ENCODE peak calls at places on chromosomes 1 and 21, in nine cellular contexts. J, B, R, K, O, X, P, D and S are unnamed samples.

GRCh38 chr1:25861316-25862286 is 2.3 kb upstream of the AUNIP start:
- DNase-seq in X (no peak), O (peak; percentile 20), J (no peak), P (no peak), K (no peak), D (peak; percentile 13), R (no peak), B (peak; percentile 39), S (no peak)

GRCh38 chr1:13702425-13703127 is 2.6 kb downstream of the PRDM2 start:
- DNase-seq in D (no peak), X (no peak), B (no peak), K (no peak), O (peak; percentile 94), J (no peak), R (peak; percentile 54), P (no peak), S (no peak)

GRCh38 chr1:211548321-211549091 is 30.5 kb downstream of the SLC30A1 start:
- DNase-seq in O (peak; percentile 25), D (peak; percentile 75), K (peak; percentile 81), R (no peak), X (no peak), B (peak; percentile 16), J (peak; percentile 47), P (no peak), S (no peak)

GRCh38 chr1:58848818-58849411 is 65.1 kb upstream of the JUN start:
- DNase-seq in D (peak; percentile 41), B (peak; percentile 71), R (no peak), K (peak; percentile 67), P (peak; percentile 99), X (peak; percentile 91), J (peak; percentile 99), O (no peak), S (peak; percentile 72)

GRCh38 chr1:1264868-1265272 is 8.8 kb downstream of the UBE2J2 start:
- DNase-seq in J (peak; percentile 96), B (no peak), P (peak; percentile 95), R (no peak), K (no peak), X (peak; percentile 98), D (no peak), O (no peak), S (peak; percentile 96)

GRCh38 chr1:48753293-48753692 is 23.4 kb downstream of the BEND5 start:
- DNase-seq in O (no peak), B (no peak), K (peak; percentile 14), R (no peak), X (no peak), J (no peak), P (no peak), D (no peak), S (no peak)

GRCh38 chr1:220761688-220762427 is 13.7 kb downstream of the MTARC2 start:
- DNase-seq in D (no peak), R (no peak), P (no peak), B (no peak), O (no peak), K (no peak), X (no peak), J (no peak), S (no peak)

GRCh38 chr1:40362199-40362598 is 11.3 kb upstream of the SMAP2 start:
- DNase-seq in J (no peak), P (no peak), R (no peak), D (no peak), X (no peak), B (no peak), O (no peak), K (no peak), S (no peak)

GRCh38 chr1:67764674-67765073 is 68.6 kb downstream of the GNG12 start:
- DNase-seq in P (no peak), J (no peak), K (peak; percentile 56), D (no peak), X (no peak), B (no peak), O (no peak), R (no peak), S (no peak)

GRCh38 chr1:171912509-171913185 is 71.3 kb downstream of the DNM3 start:
- DNase-seq in P (no peak), R (no peak), B (no peak), D (no peak), O (no peak), K (no peak), X (no peak), J (no peak), S (no peak)

GRCh38 chr1:36882536-36883285 is 151.6 kb downstream of the GRIK3 start:
- DNase-seq in J (no peak), D (no peak), O (no peak), X (no peak), K (no peak), B (no peak), P (no peak), R (no peak), S (no peak)

GRCh38 chr1:81596341-81596740 is 204.4 kb upstream of the ADGRL2 start:
- DNase-seq in P (no peak), B (no peak), O (no peak), D (peak; percentile 14), J (no peak), R (no peak), X (no peak), K (no peak), S (no peak)

GRCh38 chr1:54220004-54220811 is 20.2 kb downstream of the MRPL37 start:
- DNase-seq in R (no peak), J (no peak), X (no peak), B (no peak), D (peak; percentile 86), O (no peak), K (peak; percentile 33), P (peak; percentile 40), S (peak; percentile 69)

GRCh38 chr1:207006914-207007313 is 25.6 kb downstream of the C1orf116 start:
- DNase-seq in P (no peak), D (no peak), K (no peak), O (no peak), B (no peak), X (no peak), R (no peak), J (peak; percentile 48), S (no peak)

GRCh38 chr1:184610872-184611614 is 143.6 kb downstream of the EDEM3 start:
- DNase-seq in J (no peak), B (no peak), D (peak; percentile 47), O (no peak), X (no peak), P (no peak), K (no peak), R (no peak), S (no peak)

GRCh38 chr1:243549108-243549507 is 293.3 kb downstream of the SDCCAG8 start:
- DNase-seq in R (no peak), J (peak; percentile 77), P (peak; percentile 73), D (no peak), K (no peak), O (no peak), B (no peak), X (no peak), S (peak; percentile 52)

GRCh38 chr1:27873671-27874384 is 1.5 kb downstream of the THEMIS2 start:
- DNase-seq in B (no peak), K (no peak), D (peak; percentile 53), J (peak; percentile 23), X (no peak), O (peak; percentile 68), R (no peak), P (no peak), S (no peak)
- H3K4me3 ChIP-seq in B (peak overlapping the region; percentile 53), K (no peak overlapping the region), D (peak overlapping the region; percentile 77), J (no peak overlapping the region), X (peak overlapping the region; percentile 75), O (peak overlapping the region; percentile 63), R (peak overlapping the region; percentile 83), P (no peak overlapping the region), S (peak overlapping the region; percentile 82)

GRCh38 chr21:37074546-37074945 is 1.5 kb downstream of the TTC3 start:
- DNase-seq in D (no peak), X (no peak), R (no peak), O (no peak), J (peak; percentile 13), B (no peak), P (no peak), K (no peak), S (peak; percentile 14)

GRCh38 chr21:37072239-37072987 is 458 bp downstream of the PIGP start:
- DNase-seq in R (no peak), P (peak; percentile 86), J (peak; percentile 62), D (peak; percentile 90), B (peak; percentile 82), O (no peak), K (peak; percentile 93), X (no peak), S (no peak)

GRCh38 chr21:37072988-37073416 is at the start of the genes PIGP and TTC3:
- DNase-seq in R (peak; percentile 89), P (peak; percentile 97), B (peak; percentile 89), D (peak; percentile 92), O (peak; percentile 97), X (peak; percentile 84), K (peak; percentile 98), J (peak; percentile 94), S (peak; percentile 95)

GRCh38 chr21:37074195-37074510 is 1.1 kb downstream of the TTC3 start:
- DNase-seq in K (no peak), X (no peak), D (peak; percentile 47), R (no peak), B (no peak), O (no peak), P (no peak), J (peak; percentile 27), S (no peak)

DNA sequence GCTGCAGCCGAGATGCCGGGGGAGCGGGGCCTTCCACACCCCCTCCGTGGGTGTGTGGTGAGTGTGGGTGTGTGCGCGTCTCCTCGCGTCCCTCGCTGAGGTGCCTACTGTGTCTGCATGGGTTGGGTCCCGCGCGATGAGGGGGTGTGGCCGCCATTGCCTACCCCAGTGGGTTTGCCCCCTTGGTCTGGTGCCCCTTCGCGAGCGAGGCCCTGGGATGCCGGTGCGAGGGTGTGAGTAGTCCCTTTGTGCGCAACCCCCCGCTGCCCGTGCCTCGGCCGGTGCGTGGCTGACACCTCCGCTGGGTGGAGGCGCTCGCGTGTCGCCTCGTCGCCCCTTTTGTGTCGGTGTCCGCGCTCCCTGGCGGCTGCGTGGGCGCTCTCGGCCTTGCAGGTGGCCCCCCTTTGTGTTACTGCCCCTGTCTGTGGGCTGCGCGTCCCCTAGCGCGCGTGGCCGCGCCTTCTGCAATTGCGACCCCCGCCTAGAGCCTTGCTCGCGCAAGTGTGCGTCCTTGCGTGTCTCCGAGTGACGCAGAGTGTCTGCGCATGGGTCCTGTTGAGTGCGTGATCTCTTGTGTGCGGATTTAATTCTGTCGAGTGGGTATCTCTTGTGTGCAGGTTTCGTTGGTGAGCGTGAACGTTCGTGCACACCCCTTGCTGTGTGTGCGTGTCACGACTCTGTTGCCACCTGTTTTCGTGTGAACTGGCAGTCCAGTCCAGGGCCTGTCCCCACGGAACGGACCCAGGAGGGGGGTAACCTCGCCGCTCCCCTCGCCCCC is 552 bp downstream of the TTC3 start:
- DNase-seq in J (peak; percentile 39), D (peak; percentile 75), R (peak; percentile 54), B (no peak), X (no peak), K (peak; percentile 74), P (peak; percentile 32), O (peak; percentile 71), S (peak; percentile 61)
- TF ChIP-seq CTCF in J (no peak), D (peak; percentile 0), R (no peak), B (no peak), X (no peak), K (no peak), P (no peak), O (peak; percentile 22), S (no peak)

GRCh38 chr1:5667513-5668325 is 324.5 kb downstream of the NPHP4 start:
- DNase-seq in K (no peak), D (peak; percentile 51), P (no peak), X (no peak), O (no peak), J (no peak), B (no peak), R (no peak), S (no peak)
- H3K4me3 ChIP-seq in K (no peak overlapping the region), D (no peak overlapping the region), P (no peak overlapping the region), X (no peak overlapping the region), O (no peak overlapping the region), J (no peak overlapping the region), B (no peak overlapping the region), R (peak overlapping the region; percentile 45), S (no peak overlapping the region)

GRCh38 chr1:216749219-216749618 is 26.0 kb upstream of the ESRRG start:
- DNase-seq in J (no peak), X (no peak), B (no peak), P (no peak), K (no peak), R (no peak), D (no peak), O (no peak), S (no peak)
- TF ChIP-seq CTCF in J (no peak), X (no peak), B (no peak), P (no peak), K (no peak), R (no peak), D (no peak), O (no peak), S (no peak)